ENCODE peak calls at places on chromosomes 16 and 17, in five cellular contexts. T, W, U, K and X are unnamed samples.

GRCh38 chr16:85420501-85421337 is 192.4 kb upstream of the GSE1 start:
- DNase-seq in T (no peak), W (peak), U (peak), K (peak), X (peak)

GRCh38 chr16:53099318-53100130 is 44.7 kb downstream of the CHD9 start:
- DNase-seq in T (peak), W (peak), U (peak), K (peak), X (peak)

GRCh38 chr16:87198881-87199280 is 118.3 kb downstream of the C16orf95 start:
- DNase-seq in T (no peak), W (no peak), U (no peak), K (no peak), X (no peak)

GRCh38 chr17:75346906-75347305 is 57.7 kb upstream of the SLC25A19 start:
- DNase-seq in T (no peak), W (no peak), U (no peak), K (no peak), X (peak)

GRCh38 chr16:76607317-76607716 is 330.1 kb downstream of the CNTNAP4 start:
- DNase-seq in T (no peak), W (no peak), U (no peak), K (no peak), X (no peak)

GRCh38 chr16:30142672-30143346 is 19.8 kb upstream of the MAPK3 start:
- DNase-seq in T (no peak), W (no peak), U (no peak), K (no peak), X (no peak)

GRCh38 chr16:149024-149675 is 3.3 kb upstream of the HBZ start:
- DNase-seq in T (no peak), W (no peak), U (no peak), K (no peak), X (peak)

GRCh38 chr17:32342603-32343325 is 791 bp upstream of the C17orf75 start:
- DNase-seq in T (no peak), W (no peak), U (no peak), K (no peak), X (no peak)

GRCh38 chr16:28981517-28981916 is 3.3 kb upstream of the LAT start:
- DNase-seq in T (no peak), W (peak), U (no peak), K (no peak), X (no peak)

GRCh38 chr16:69084301-69084700 is 21.2 kb upstream of the HAS3 start:
- DNase-seq in T (no peak), W (no peak), U (no peak), K (no peak), X (no peak)

GRCh38 chr16:14447783-14448182 is 182.3 kb downstream of the PARN start:
- DNase-seq in T (no peak), W (no peak), U (no peak), K (no peak), X (no peak)

GRCh38 chr17:68398731-68399637 is 58.3 kb downstream of the WIPI1 start:
- DNase-seq in T (peak), W (peak), U (no peak), K (peak), X (peak)

GRCh38 chr17:63477471-63478440 is 895 bp downstream of the ACE start:
- DNase-seq in T (no peak), W (peak), U (peak), K (peak), X (no peak)

DNA sequence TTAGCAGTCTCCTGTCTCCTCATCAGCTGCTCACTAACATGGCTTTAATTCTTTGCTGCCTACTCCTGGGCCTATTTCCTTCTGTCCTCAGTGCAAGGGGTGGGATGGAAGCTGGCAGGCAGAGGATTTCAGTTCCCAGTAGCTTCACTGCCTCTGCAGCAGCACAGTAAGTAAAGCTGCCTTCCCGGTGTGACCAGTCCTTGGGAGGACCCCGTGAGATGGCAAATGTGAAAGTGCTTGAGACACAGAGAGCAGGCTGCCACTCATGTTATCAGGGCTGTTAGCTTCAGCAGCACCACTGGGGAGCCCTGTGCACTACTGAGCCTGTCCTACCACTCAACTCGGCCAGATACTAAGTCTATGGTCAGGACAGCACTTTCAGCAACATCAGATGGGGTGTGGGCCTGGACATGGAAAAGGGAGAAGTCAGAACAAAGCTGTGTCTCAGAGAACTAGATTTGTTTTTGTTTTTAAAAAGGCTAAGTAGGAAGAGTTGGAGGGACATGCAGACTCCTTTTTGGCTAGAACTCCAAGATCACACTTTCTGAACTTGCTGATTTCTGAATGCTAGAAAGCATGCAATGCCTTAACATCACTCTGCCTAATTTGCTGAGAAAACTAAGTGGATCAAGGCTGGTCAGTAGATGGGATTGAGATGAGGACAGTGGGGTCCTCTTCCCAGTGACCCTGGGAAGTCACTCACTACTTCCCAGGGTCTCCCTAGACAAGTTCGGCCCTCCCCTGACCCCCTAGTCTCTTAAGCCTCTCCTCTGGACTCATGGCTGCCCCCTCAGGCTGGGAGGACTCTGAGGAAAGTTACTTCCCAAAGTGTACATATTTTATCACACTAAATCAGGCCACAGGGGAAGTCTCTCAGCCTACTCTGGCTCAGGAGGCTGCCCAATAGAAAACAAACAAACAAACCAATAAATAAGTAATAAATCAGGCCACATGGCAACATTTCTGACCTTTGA is 1.1 kb downstream of the ACSF2 start:
- DNase-seq in T (no peak), W (peak), U (no peak), K (peak), X (peak)
- TF ChIP-seq CTCF in T (no peak), W (no peak), U (peak), K (peak), X (peak)

DNA sequence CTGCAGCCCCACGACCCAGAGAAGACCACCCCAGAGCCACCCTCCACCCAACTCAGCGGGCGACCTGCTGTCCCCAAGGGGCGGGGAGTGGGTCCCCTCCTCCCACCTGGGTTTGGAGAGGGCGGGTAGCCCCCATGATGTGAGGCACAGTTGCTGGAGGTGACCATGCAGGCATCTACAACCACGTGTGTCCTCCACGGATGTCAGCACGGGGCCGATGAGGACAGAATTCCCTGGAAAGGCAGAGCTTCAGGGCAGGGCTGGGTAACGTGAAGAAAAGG is 7.1 kb downstream of the UTS2R start:
- DNase-seq in T (no peak), W (no peak), U (peak), K (no peak), X (no peak)
- TF ChIP-seq CTCF in T (no peak), W (no peak), U (no peak), K (no peak), X (no peak)

GRCh38 chr17:3043737-3044365 is 19.6 kb downstream of the OR1D5 start:
- DNase-seq in T (no peak), W (peak), U (peak), K (no peak), X (no peak)
- TF ChIP-seq CTCF in T (no peak), W (peak), U (peak), K (no peak), X (peak)

GRCh38 chr17:3335876-3336275 is 37.7 kb upstream of the OR3A1 start:
- DNase-seq in T (no peak), W (no peak), U (no peak), K (no peak), X (no peak)
- TF ChIP-seq CTCF in T (no peak), W (no peak), U (no peak), K (no peak), X (no peak)

DNA sequence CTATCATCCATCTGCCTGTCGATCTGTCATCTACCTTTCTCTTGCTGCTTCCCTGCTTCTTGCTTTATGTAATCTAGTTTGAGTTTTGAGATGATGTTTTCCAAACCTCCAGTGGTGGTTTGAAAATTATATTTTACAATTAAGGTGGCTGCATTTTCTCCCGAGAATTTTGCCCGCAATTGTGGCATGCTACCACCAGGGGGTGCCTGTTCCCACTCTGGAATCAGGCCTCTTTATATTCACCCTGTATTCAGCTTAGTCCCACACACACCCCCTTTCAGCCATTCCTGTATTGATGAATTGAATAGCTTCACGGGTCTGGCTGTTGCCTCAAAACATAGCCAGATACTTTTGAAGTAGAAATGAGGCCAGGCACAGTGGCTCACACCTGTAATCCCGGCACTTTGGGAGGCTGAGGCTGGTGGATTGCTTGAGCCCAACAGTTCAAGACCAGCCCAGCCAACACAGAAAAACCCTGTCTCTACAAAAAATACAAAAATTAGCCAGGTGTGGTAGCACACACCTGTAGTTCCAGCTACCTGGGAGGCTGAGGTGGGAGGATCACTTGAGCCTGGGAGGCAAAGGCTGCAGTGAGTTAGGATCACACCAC is 3.2 kb downstream of the PRSS22 start:
- DNase-seq in T (no peak), W (peak), U (no peak), K (no peak), X (no peak)
- TF ChIP-seq CTCF in T (no peak), W (peak), U (peak), K (peak), X (peak)

GRCh38 chr17:83203472-83204221 is 124.2 kb downstream of the METRNL start:
- DNase-seq in T (no peak), W (peak), U (peak), K (peak), X (peak)
- TF ChIP-seq CTCF in T (no peak), W (no peak), U (no peak), K (no peak), X (no peak)

DNA sequence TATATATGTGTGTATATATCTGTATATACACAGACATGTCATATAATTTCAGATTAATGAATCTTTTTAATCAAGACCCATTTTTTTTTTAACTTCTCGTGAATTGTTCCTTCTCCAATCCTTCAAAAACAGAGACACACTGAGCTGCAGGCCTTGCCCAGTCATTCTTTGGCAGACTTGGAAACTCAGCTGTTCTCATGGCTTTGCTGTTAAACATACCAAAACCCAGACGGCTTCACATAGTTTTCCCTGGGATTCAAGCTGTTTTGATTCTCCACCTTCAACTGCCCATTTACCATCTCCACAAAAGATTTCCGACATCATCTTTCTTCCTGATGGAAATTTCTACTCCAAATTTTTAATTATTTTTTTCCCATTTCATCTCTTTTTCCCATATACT is 148.7 kb downstream of the KCNJ2 start:
- DNase-seq in T (no peak), W (no peak), U (no peak), K (no peak), X (no peak)
- TF ChIP-seq CTCF in T (no peak), W (no peak), U (no peak), K (no peak), X (no peak)

GRCh38 chr17:726331-726919 is 6.0 kb upstream of the TLCD3A start:
- DNase-seq in T (no peak), W (peak), U (no peak), K (peak), X (no peak)
- TF ChIP-seq CTCF in T (no peak), W (no peak), U (no peak), K (no peak), X (no peak)

DNA sequence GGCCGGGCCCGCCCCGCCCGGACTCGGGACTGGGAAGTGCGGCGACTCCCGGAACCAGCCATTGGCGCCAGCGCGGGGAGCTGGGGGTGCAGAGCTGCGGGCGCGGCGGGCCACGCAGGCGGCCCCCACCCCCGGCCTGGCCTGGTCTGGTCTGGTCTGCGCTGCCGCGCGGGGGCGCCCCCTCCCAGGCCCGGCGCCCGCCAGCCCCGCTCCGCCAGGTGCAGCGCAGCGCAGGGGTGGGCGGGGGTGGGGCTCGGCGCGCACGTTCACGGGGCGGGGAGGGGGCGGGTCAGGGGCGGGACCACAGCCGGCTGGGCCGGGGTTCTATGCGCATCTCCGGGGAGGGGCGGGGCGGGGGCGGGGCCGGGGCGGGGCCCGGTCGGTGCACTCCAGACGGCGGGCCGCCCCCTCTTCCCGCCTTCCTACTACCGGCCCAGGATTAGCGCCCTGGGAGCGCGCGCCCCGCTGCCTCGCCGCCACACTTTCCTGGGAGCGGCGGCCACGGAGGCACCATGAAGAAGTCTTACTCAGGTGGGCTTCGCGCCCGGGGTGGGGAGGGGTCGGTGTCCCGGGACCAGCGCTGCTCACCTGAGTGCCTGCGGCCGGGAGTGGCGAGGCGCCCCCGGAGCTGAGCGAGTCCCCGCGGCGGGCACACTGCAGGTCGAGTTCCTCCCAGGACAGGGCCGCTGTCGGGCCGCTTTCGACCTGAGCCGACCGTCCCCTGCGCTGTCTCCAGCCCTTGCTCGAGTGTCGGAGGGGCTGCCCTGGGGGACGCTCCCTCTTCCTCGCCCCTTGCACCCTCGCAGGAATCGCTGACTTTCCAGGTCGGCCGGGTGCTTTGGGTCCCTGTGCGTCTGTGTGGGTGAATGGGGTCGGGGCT is 140.5 kb downstream of the SEC14L1 start:
- DNase-seq in T (peak), W (peak), U (no peak), K (peak), X (peak)
- TF ChIP-seq CTCF in T (no peak), W (no peak), U (peak), K (no peak), X (no peak)

GRCh38 chr16:57966133-57966805 is 4.7 kb downstream of the CNGB1 start:
- DNase-seq in T (no peak), W (no peak), U (peak), K (no peak), X (no peak)
- TF ChIP-seq CTCF in T (no peak), W (no peak), U (no peak), K (no peak), X (no peak)